ENCODE peak calls at places on chromosomes 6 and 20, in nine cellular contexts. T is choroid plexus epithelial cell, H is Ammon's horn, K is cardiac muscle cell, Z is HTR-8/SVneo, X is RCC 7860, W is GDM1, R is NCI-H460, N is uterus. E is an unnamed sample.

GRCh38 chr6:31768717-31769257 is 6.3 kb downstream of the SAPCD1 start:
- DNase-seq in T (no peak), H (peak), K (no peak), Z (no peak), X (no peak), W (no peak), R (no peak), N (no peak), E (no peak)

GRCh38 chr6:121491576-121491975 is 56.1 kb downstream of the GJA1 start:
- DNase-seq in T (peak), H (no peak), K (no peak), Z (no peak), X (no peak), W (no peak), R (no peak), N (no peak), E (no peak)

GRCh38 chr6:139871165-139871710 is 496.8 kb upstream of the CITED2 start:
- DNase-seq in T (no peak), H (no peak), K (no peak), Z (no peak), X (no peak), W (no peak), R (no peak), N (no peak), E (no peak)

GRCh38 chr6:2237001-2237400 is 8.4 kb downstream of the GMDS start:
- DNase-seq in T (peak), H (no peak), K (no peak), Z (no peak), X (no peak), W (no peak), R (peak), N (no peak), E (no peak)

GRCh38 chr6:169933839-169934698 is 182.6 kb downstream of the ERMARD start:
- DNase-seq in T (no peak), H (peak), K (no peak), Z (no peak), X (no peak), W (no peak), R (no peak), N (peak), E (no peak)

GRCh38 chr6:136169356-136169755 is 80.8 kb downstream of the MTFR2 start:
- DNase-seq in T (no peak), H (no peak), K (no peak), Z (no peak), X (no peak), W (no peak), R (no peak), N (no peak), E (no peak)

GRCh38 chr20:62358171-62358719 is 8.9 kb downstream of the LAMA5 start:
- DNase-seq in T (no peak), H (no peak), K (no peak), Z (no peak), X (no peak), W (no peak), R (no peak), N (peak), E (no peak)

GRCh38 chr20:49228676-49229075 is 9.5 kb downstream of the DDX27 start:
- DNase-seq in T (no peak), H (no peak), K (no peak), Z (no peak), X (no peak), W (no peak), R (no peak), N (no peak), E (no peak)

GRCh38 chr20:43821795-43822194 is 92.9 kb upstream of the TOX2 start:
- DNase-seq in T (no peak), H (no peak), K (no peak), Z (no peak), X (no peak), W (no peak), R (peak), N (no peak), E (no peak)

E was measured in Caco-2.